ENCODE peak calls at places on chromosomes 11 and 22, in seven cellular contexts. M is heart right ventricle, Y is GM10248, Q is cardiac muscle cell, A is sciatic nerve, G is mucosa of descending colon, C is right cardiac atrium. K is an unnamed sample.

GRCh38 chr11:119062779-119063178 is 4.8 kb upstream of the VPS11 start:
- DNase-seq in Q (no peak), C (peak), A (no peak), Y (no peak), G (no peak), M (peak), K (no peak)

GRCh38 chr22:37051629-37052385 is at the start of gene KCTD17:
- DNase-seq in A (peak), G (peak), M (peak), Q (peak), Y (peak), C (peak), K (no peak)

GRCh38 chr11:96107143-96107829 is 183.4 kb upstream of the MTMR2 start:
- DNase-seq in A (no peak), Q (peak), C (no peak), Y (no peak), M (no peak), G (no peak), K (no peak)

GRCh38 chr11:73053964-73054363 is 88.2 kb downstream of the FCHSD2 start:
- DNase-seq in A (no peak), G (no peak), Y (no peak), C (no peak), M (no peak), Q (no peak), K (no peak)

GRCh38 chr22:42932857-42933782 is 76.0 kb upstream of the ARFGAP3 start:
- DNase-seq in C (no peak), Q (no peak), M (peak), Y (peak), G (no peak), A (no peak), K (no peak)

GRCh38 chr11:13376838-13377237 is 86.2 kb downstream of the BTBD10 start:
- DNase-seq in A (no peak), C (no peak), Y (no peak), M (no peak), G (no peak), Q (no peak), K (no peak)

GRCh38 chr11:102347526-102348331 is 715 bp downstream of the BIRC2 start:
- DNase-seq in A (no peak), C (no peak), M (no peak), G (no peak), Y (no peak), Q (peak), K (no peak)

GRCh38 chr22:40010752-40011145 is 16.0 kb downstream of the FAM83F start:
- DNase-seq in G (no peak), Y (no peak), A (no peak), M (no peak), C (no peak), Q (no peak), K (no peak)

GRCh38 chr11:123590296-123590912 is 64.0 kb downstream of the SCN3B start:
- DNase-seq in C (peak), A (peak), G (no peak), Q (no peak), M (peak), Y (no peak), K (peak)

GRCh38 chr22:36453266-36453607 is 28.2 kb downstream of the TXN2 start:
- DNase-seq in G (no peak), M (no peak), Q (no peak), Y (no peak), A (no peak), C (no peak), K (no peak)

GRCh38 chr11:125329786-125330185 is 165.2 kb downstream of the PKNOX2 start:
- DNase-seq in G (no peak), C (no peak), M (no peak), Y (no peak), A (no peak), Q (no peak), K (no peak)